ENCODE peak calls at places on chromosomes 6 and 20, in nine cellular contexts. I, F, A, L, J, W, Q, P and B are unnamed samples.

GRCh38 chr6:122202576-122203137 is 196.8 kb upstream of the HSF2 start:
- DNase-seq in L (no peak), P (no peak), J (no peak), W (peak; percentile 12), A (no peak), F (no peak), Q (no peak), I (no peak), B (no peak)

GRCh38 chr6:69719602-69720193 is 77.1 kb downstream of the LMBRD1 start:
- DNase-seq in W (no peak), F (no peak), I (no peak), L (peak; percentile 65), J (no peak), P (no peak), Q (no peak), A (peak; percentile 8), B (no peak)

GRCh38 chr6:143092768-143093167 is 32.1 kb downstream of the AIG1 start:
- DNase-seq in J (no peak), W (no peak), Q (no peak), P (no peak), F (no peak), I (no peak), A (no peak), L (no peak), B (no peak)

GRCh38 chr20:56627122-56628014 is 1.7 kb upstream of the TFAP2C start:
- DNase-seq in I (no peak), L (no peak), W (peak; percentile 28), P (no peak), F (no peak), A (no peak), J (no peak), Q (no peak), B (no peak)

GRCh38 chr6:122347251-122347650 is 52.2 kb upstream of the HSF2 start:
- DNase-seq in A (no peak), Q (no peak), F (no peak), W (no peak), L (no peak), J (no peak), I (no peak), P (no peak), B (no peak)

GRCh38 chr20:12293900-12294299 is 376.2 kb downstream of the BTBD3 start:
- DNase-seq in L (no peak), I (no peak), P (no peak), Q (no peak), W (no peak), F (no peak), A (no peak), J (no peak), B (no peak)

GRCh38 chr20:57714409-57715267 is 4.8 kb upstream of the PMEPA1 start:
- DNase-seq in L (peak; percentile 69), P (no peak), J (no peak), W (no peak), I (no peak), A (no peak), Q (no peak), F (no peak), B (no peak)

GRCh38 chr6:31354788-31355539 is 2.0 kb downstream of the HLA-B start:
- DNase-seq in J (no peak), L (no peak), W (no peak), A (no peak), P (no peak), Q (no peak), F (no peak), I (no peak), B (no peak)

GRCh38 chr6:88422831-88423230 is 256.7 kb upstream of the CNR1 start:
- DNase-seq in L (peak; percentile 29), J (no peak), W (peak; percentile 27), F (no peak), A (no peak), I (no peak), P (no peak), Q (no peak), B (no peak)

GRCh38 chr6:170125447-170126300 is 165.2 kb downstream of the DLL1 start:
- DNase-seq in Q (peak; percentile 43), F (no peak), W (no peak), A (no peak), P (no peak), J (no peak), L (no peak), I (no peak), B (no peak)

GRCh38 chr20:62369508-62370114 is 2.5 kb upstream of the LAMA5 start:
- DNase-seq in W (no peak), F (no peak), Q (no peak), L (no peak), P (no peak), J (no peak), I (no peak), A (no peak), B (no peak)

GRCh38 chr6:37381579-37381978 is 27.8 kb downstream of the RNF8 start:
- DNase-seq in L (peak; percentile 72), Q (no peak), W (peak; percentile 51), J (peak; percentile 38), I (no peak), P (no peak), F (no peak), A (peak; percentile 62), B (peak; percentile 72)

GRCh38 chr6:37388578-37388977 is 34.8 kb downstream of the RNF8 start:
- DNase-seq in W (no peak), P (no peak), Q (no peak), L (no peak), J (no peak), F (no peak), A (no peak), I (no peak), B (no peak)

DNA sequence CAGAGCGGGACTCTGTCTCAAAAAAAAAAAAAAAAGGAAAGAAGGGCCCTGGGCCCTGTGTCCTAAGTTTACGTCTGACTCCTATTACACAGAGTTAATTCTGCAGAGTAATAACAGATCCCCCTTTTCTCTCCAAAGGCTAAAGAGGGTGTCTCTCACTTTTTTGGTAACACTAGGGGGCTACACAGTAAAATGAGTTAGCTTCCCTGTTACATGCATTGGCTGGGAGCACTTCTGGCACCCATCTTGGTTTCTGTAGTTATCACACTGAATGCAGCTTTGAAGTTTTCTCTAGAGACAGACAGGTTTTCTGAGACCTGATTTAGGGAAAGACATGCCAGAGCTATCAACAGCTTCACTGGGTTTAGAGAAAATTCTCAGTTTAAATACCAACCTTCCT is 29.2 kb downstream of the RNF8 start:
- DNase-seq in I (no peak), P (no peak), F (no peak), Q (no peak), W (no peak), J (no peak), L (no peak), A (no peak), B (no peak)
- TF ChIP-seq CTCF in I (no peak), P (no peak), F (no peak), Q (no peak), W (no peak), J (no peak), L (no peak), A (no peak), B (no peak)

GRCh38 chr6:126886106-126886505 is 232.4 kb upstream of the RSPO3 start:
- DNase-seq in I (no peak), Q (no peak), F (no peak), W (no peak), A (no peak), J (no peak), P (no peak), L (peak; percentile 27), B (no peak)

GRCh38 chr6:126890055-126890454 is 228.4 kb upstream of the RSPO3 start:
- DNase-seq in L (no peak), J (peak; percentile 13), P (no peak), W (no peak), F (no peak), I (no peak), Q (no peak), A (no peak), B (no peak)

GRCh38 chr6:126888727-126889725 is 229.4 kb upstream of the RSPO3 start:
- DNase-seq in Q (no peak), L (no peak), F (no peak), P (no peak), W (no peak), I (no peak), J (no peak), A (no peak), B (no peak)

DNA sequence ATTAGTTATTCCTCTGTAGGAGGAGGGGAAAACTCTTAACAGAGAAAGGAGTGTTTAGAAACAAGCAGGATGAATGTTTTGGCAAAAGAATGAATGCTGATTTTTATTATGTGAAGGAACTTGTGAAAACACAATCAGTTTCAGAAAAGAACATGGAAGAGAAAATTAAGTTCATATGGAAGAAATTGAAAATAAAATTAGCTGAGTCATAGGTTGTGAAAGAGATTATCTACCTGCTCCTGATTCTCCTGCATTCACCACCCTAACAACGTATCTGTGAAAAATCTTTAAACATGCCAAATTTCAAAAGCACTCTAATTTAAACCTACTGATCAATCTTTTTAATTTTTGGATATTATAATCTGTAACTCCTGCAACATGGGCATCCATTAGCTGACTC is 227.3 kb upstream of the RSPO3 start:
- DNase-seq in W (no peak), Q (no peak), L (no peak), I (no peak), J (no peak), A (no peak), P (no peak), F (no peak), B (no peak)
- TF ChIP-seq CTCF in W (no peak), Q (no peak), L (no peak), I (no peak), J (no peak), A (no peak), P (no peak), F (no peak), B (no peak)

GRCh38 chr6:93423542-93423941 is 4.2 kb upstream of the EPHA7 start:
- DNase-seq in Q (no peak), P (peak; percentile 69), W (peak; percentile 60), A (peak; percentile 4), F (no peak), J (peak; percentile 22), L (peak; percentile 54), I (peak; percentile 17), B (no peak)
- TF ChIP-seq CTCF in Q (no peak), P (peak; percentile 76), W (peak; percentile 39), A (peak; percentile 43), F (peak; percentile 26), J (no peak), L (peak; percentile 46), I (peak; percentile 34), B (peak; percentile 15)

GRCh38 chr6:41451039-41451438 is 95.1 kb upstream of the FOXP4 start:
- DNase-seq in P (no peak), I (no peak), J (no peak), A (no peak), W (peak; percentile 51), F (no peak), Q (no peak), L (no peak), B (peak; percentile 57)
- TF ChIP-seq CTCF in P (peak; percentile 41), I (no peak), J (no peak), A (peak; percentile 21), W (no peak), F (no peak), Q (no peak), L (peak; percentile 6), B (no peak)